ENCODE peak calls at places on chromosomes 5 and 9, in nine cellular contexts. Z is Panc1, O is Karpas-422, N is left lung, R is cardiac muscle cell, C is kidney, W is gastrocnemius medialis, P is sigmoid colon, Y is PC-3. X is an unnamed sample.

GRCh38 chr9:99169982-99170761 is 51.6 kb downstream of the ALG2 start:
- DNase-seq in Z (no peak), O (no peak), N (no peak), R (no peak), C (no peak), W (no peak), P (no peak), Y (no peak), X (no peak)

GRCh38 chr5:139181835-139182452 is 16.2 kb downstream of the SIL1 start:
- DNase-seq in Z (peak; percentile 7), O (peak; percentile 38), N (no peak), R (peak; percentile 57), C (no peak), W (peak; percentile 24), P (peak; percentile 65), Y (peak; percentile 16), X (no peak)

GRCh38 chr9:92969516-92970466 is 22.5 kb downstream of the FGD3 start:
- DNase-seq in Z (no peak), O (no peak), N (no peak), R (no peak), C (no peak), W (no peak), P (no peak), Y (no peak), X (no peak)

GRCh38 chr5:141646026-141646425 is 5.2 kb downstream of the FCHSD1 start:
- DNase-seq in Z (no peak), O (no peak), N (no peak), R (no peak), C (no peak), W (no peak), P (no peak), Y (no peak), X (no peak)

GRCh38 chr9:121744002-121744686 is 92.7 kb downstream of the DAB2IP start:
- DNase-seq in Z (no peak), O (peak; percentile 85), N (no peak), R (peak; percentile 35), C (no peak), W (peak; percentile 79), P (peak; percentile 84), Y (peak; percentile 60), X (peak; percentile 55)

GRCh38 chr5:126918624-126918957 is 111.8 kb downstream of the MARCHF3 start:
- DNase-seq in Z (no peak), O (peak; percentile 34), N (no peak), R (no peak), C (no peak), W (no peak), P (no peak), Y (peak; percentile 79), X (no peak)

GRCh38 chr5:150548123-150548522 is 40.2 kb downstream of the NDST1 start:
- DNase-seq in Z (no peak), O (no peak), N (no peak), R (no peak), C (no peak), W (no peak), P (no peak), Y (no peak), X (no peak)

GRCh38 chr5:128579111-128579510 is 41.1 kb upstream of the FBN2 start:
- DNase-seq in Z (no peak), O (no peak), N (no peak), R (peak; percentile 72), C (no peak), W (no peak), P (no peak), Y (peak; percentile 92), X (no peak)

GRCh38 chr5:52896524-52897237 is 92.5 kb upstream of the ITGA2 start:
- DNase-seq in Z (no peak), O (no peak), N (no peak), R (peak; percentile 64), C (no peak), W (no peak), P (no peak), Y (no peak), X (no peak)
- H3K27ac ChIP-seq in Z (no peak overlapping the region), O (no peak overlapping the region), N (no peak overlapping the region), R (no peak overlapping the region), C (peak overlapping the region; percentile 29), W (no peak overlapping the region), P (peak overlapping the region; percentile 77), Y (no peak overlapping the region), X (no peak overlapping the region)

GRCh38 chr9:79824265-79824664 is 252.5 kb downstream of the TLE4 start:
- DNase-seq in Z (no peak), O (no peak), N (no peak), R (no peak), C (no peak), W (no peak), P (no peak), Y (no peak), X (no peak)
- H3K4me1 ChIP-seq in Z (no peaks in the 10 kb centered on the region), O (no peaks in the 10 kb centered on the region), N (no peaks in the 10 kb centered on the region), R (peaks cover 21% of the 10 kb centered on the region), C (no peaks in the 10 kb centered on the region), W (no peaks in the 10 kb centered on the region), P (no peaks in the 10 kb centered on the region), Y (no peaks in the 10 kb centered on the region), X (no peaks in the 10 kb centered on the region)

GRCh38 chr9:76629205-76629990 is 134.8 kb upstream of the PCA3 start:
- DNase-seq in Z (no peak), O (no peak), N (no peak), R (no peak), C (no peak), W (no peak), P (no peak), Y (no peak), X (no peak)
- H3K27ac ChIP-seq in Z (no peak overlapping the region), O (no peak overlapping the region), N (peak overlapping the region; percentile 42), R (no peak overlapping the region), C (no peak overlapping the region), W (no peak overlapping the region), P (no peak overlapping the region), Y (no peak overlapping the region), X (no peak overlapping the region)

GRCh38 chr9:114383866-114384231 is 3.9 kb downstream of the AKNA start:
- DNase-seq in Z (no peak), O (no peak), N (no peak), R (no peak), C (no peak), W (no peak), P (no peak), Y (no peak), X (no peak)
- H3K4me1 ChIP-seq in Z (no peaks in the 10 kb centered on the region), O (peaks cover 77% of the 10 kb centered on the region), N (peaks cover 30% of the 10 kb centered on the region), R (peaks cover 49% of the 10 kb centered on the region), C (peaks cover 7% of the 10 kb centered on the region), W (peaks cover 28% of the 10 kb centered on the region), P (peaks cover 57% of the 10 kb centered on the region), Y (peaks cover 19% of the 10 kb centered on the region), X (peaks cover 10% of the 10 kb centered on the region)

GRCh38 chr5:132487841-132488555 is 2.6 kb downstream of the IRF1 start:
- DNase-seq in Z (no peak), O (no peak), N (no peak), R (no peak), C (no peak), W (no peak), P (peak; percentile 57), Y (no peak), X (no peak)

GRCh38 chr5:132485641-132486317 is 4.8 kb downstream of the IRF1 start:
- DNase-seq in Z (no peak), O (no peak), N (no peak), R (no peak), C (no peak), W (no peak), P (peak; percentile 46), Y (no peak), X (no peak)

GRCh38 chr5:132488590-132488989 is 2.0 kb downstream of the IRF1 start:
- DNase-seq in Z (no peak), O (no peak), N (no peak), R (no peak), C (no peak), W (no peak), P (no peak), Y (peak; percentile 60), X (no peak)

GRCh38 chr5:132486318-132487094 is 4.1 kb downstream of the IRF1 start:
- DNase-seq in Z (no peak), O (no peak), N (no peak), R (no peak), C (peak; percentile 32), W (no peak), P (peak; percentile 56), Y (no peak), X (no peak)

DNA sequence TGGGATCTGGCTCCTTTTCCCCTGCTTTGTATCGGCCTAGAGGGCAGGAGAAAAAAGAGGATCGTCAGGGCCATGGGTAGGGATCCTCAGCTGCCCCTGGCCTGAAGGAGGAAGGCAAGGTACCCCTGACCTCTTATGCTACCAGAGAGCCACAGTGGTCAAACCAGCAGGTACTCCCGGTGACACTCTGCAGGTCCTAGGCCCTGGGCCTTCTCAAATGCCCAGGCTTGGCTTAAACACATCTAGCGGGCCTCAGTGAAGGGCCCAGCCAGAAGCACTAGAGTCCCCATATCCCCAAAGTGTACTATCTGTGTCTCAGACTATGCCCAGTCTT is 3.5 kb downstream of the IRF1 start:
- DNase-seq in Z (no peak), O (no peak), N (no peak), R (no peak), C (peak; percentile 12), W (no peak), P (peak; percentile 50), Y (no peak), X (no peak)
- H3K27ac ChIP-seq in Z (no peak overlapping the region), O (no peak overlapping the region), N (peak overlapping the region; percentile 100), R (no peak overlapping the region), C (no peak overlapping the region), W (peak overlapping the region; percentile 9), P (peak overlapping the region; percentile 100), Y (no peak overlapping the region), X (no peak overlapping the region)